ENCODE peak calls at places on chromosomes 7 and 10, in eight cellular contexts. One of them, this sample, is unnamed.

GRCh38 chr7:99403764-99404163 is 4.6 kb downstream of the PDAP1 start:
- DNase-seq in stomach: no peak
- DNase-seq in colonic mucosa: no peak
- DNase-seq in esophagus squamous epithelium: no peak
- DNase-seq in foreskin fibroblast: no peak
- DNase-seq in endothelial cell: no peak
- DNase-seq in GM23338: no peak
- DNase-seq in Calu3: no peak
- DNase-seq in this sample: no peak

GRCh38 chr7:142603870-142604448 is 145.3 kb upstream of the PRSS1 start:
- DNase-seq in stomach: peak; percentile 39
- DNase-seq in colonic mucosa: peak; percentile 57
- DNase-seq in esophagus squamous epithelium: no peak
- DNase-seq in foreskin fibroblast: peak; percentile 60
- DNase-seq in endothelial cell: peak; percentile 62
- DNase-seq in GM23338: peak; percentile 81
- DNase-seq in Calu3: peak; percentile 58
- DNase-seq in this sample: no peak

GRCh38 chr10:124145109-124145860 is 51.9 kb upstream of the CHST15 start:
- DNase-seq in stomach: peak; percentile 34
- DNase-seq in colonic mucosa: peak; percentile 39
- DNase-seq in esophagus squamous epithelium: no peak
- DNase-seq in foreskin fibroblast: peak; percentile 43
- DNase-seq in endothelial cell: peak; percentile 22
- DNase-seq in GM23338: no peak
- DNase-seq in Calu3: no peak
- DNase-seq in this sample: no peak

GRCh38 chr10:36271631-36272340 is 629.7 kb upstream of the FZD8 start:
- DNase-seq in stomach: no peak
- DNase-seq in colonic mucosa: no peak
- DNase-seq in esophagus squamous epithelium: no peak
- DNase-seq in foreskin fibroblast: no peak
- DNase-seq in endothelial cell: no peak
- DNase-seq in GM23338: no peak
- DNase-seq in Calu3: no peak
- DNase-seq in this sample: no peak

GRCh38 chr10:128546651-128547165 is 420.5 kb upstream of the MKI67 start:
- DNase-seq in stomach: no peak
- DNase-seq in colonic mucosa: no peak
- DNase-seq in esophagus squamous epithelium: no peak
- DNase-seq in foreskin fibroblast: no peak
- DNase-seq in endothelial cell: no peak
- DNase-seq in GM23338: no peak
- DNase-seq in Calu3: no peak
- DNase-seq in this sample: no peak

GRCh38 chr10:61765176-61766087 is 102.7 kb downstream of the CABCOCO1 start:
- DNase-seq in stomach: no peak
- DNase-seq in colonic mucosa: no peak
- DNase-seq in esophagus squamous epithelium: no peak
- DNase-seq in foreskin fibroblast: no peak
- DNase-seq in endothelial cell: no peak
- DNase-seq in GM23338: no peak
- DNase-seq in Calu3: no peak
- DNase-seq in this sample: no peak

GRCh38 chr7:150359918-150360681 is 8.5 kb upstream of the REPIN1 start:
- DNase-seq in stomach: no peak
- DNase-seq in colonic mucosa: no peak
- DNase-seq in esophagus squamous epithelium: no peak
- DNase-seq in foreskin fibroblast: no peak
- DNase-seq in endothelial cell: no peak
- DNase-seq in GM23338: no peak
- DNase-seq in Calu3: no peak
- DNase-seq in this sample: no peak

GRCh38 chr10:75233444-75234016 is 2.2 kb downstream of the COMTD1 start:
- DNase-seq in stomach: no peak
- DNase-seq in colonic mucosa: peak; percentile 42
- DNase-seq in esophagus squamous epithelium: no peak
- DNase-seq in foreskin fibroblast: no peak
- DNase-seq in endothelial cell: no peak
- DNase-seq in GM23338: no peak
- DNase-seq in Calu3: no peak
- DNase-seq in this sample: no peak

GRCh38 chr10:90998733-90999511 is 78.0 kb upstream of the ANKRD1 start:
- DNase-seq in stomach: no peak
- DNase-seq in colonic mucosa: no peak
- DNase-seq in esophagus squamous epithelium: no peak
- DNase-seq in foreskin fibroblast: no peak
- DNase-seq in endothelial cell: no peak
- DNase-seq in GM23338: no peak
- DNase-seq in Calu3: no peak
- DNase-seq in this sample: no peak

GRCh38 chr10:26242752-26243151 is 26.2 kb downstream of the GAD2 start:
- DNase-seq in stomach: no peak
- DNase-seq in colonic mucosa: no peak
- DNase-seq in esophagus squamous epithelium: no peak
- DNase-seq in foreskin fibroblast: no peak
- DNase-seq in endothelial cell: no peak
- DNase-seq in GM23338: peak; percentile 49
- DNase-seq in Calu3: no peak
- DNase-seq in this sample: no peak

GRCh38 chr7:142798451-142799438 is 28.0 kb downstream of the PRSS2 start:
- DNase-seq in stomach: no peak
- DNase-seq in colonic mucosa: no peak
- DNase-seq in esophagus squamous epithelium: no peak
- DNase-seq in foreskin fibroblast: no peak
- DNase-seq in endothelial cell: no peak
- DNase-seq in GM23338: no peak
- DNase-seq in Calu3: no peak
- DNase-seq in this sample: peak; percentile 25

GRCh38 chr10:86878973-86879781 is 78.2 kb downstream of the MMRN2 start:
- DNase-seq in stomach: no peak
- DNase-seq in colonic mucosa: no peak
- DNase-seq in esophagus squamous epithelium: no peak
- DNase-seq in foreskin fibroblast: no peak
- DNase-seq in endothelial cell: no peak
- DNase-seq in GM23338: no peak
- DNase-seq in Calu3: no peak
- DNase-seq in this sample: no peak

GRCh38 chr7:122199171-122199570 is 55.1 kb upstream of the AASS start:
- DNase-seq in stomach: no peak
- DNase-seq in colonic mucosa: no peak
- DNase-seq in esophagus squamous epithelium: no peak
- DNase-seq in foreskin fibroblast: no peak
- DNase-seq in endothelial cell: no peak
- DNase-seq in GM23338: no peak
- DNase-seq in Calu3: peak; percentile 2
- DNase-seq in this sample: no peak

GRCh38 chr7:149027560-149028345 is 552 bp downstream of the PDIA4 start:
- DNase-seq in stomach: no peak
- DNase-seq in colonic mucosa: peak; percentile 54
- DNase-seq in esophagus squamous epithelium: no peak
- DNase-seq in foreskin fibroblast: no peak
- DNase-seq in endothelial cell: no peak
- DNase-seq in GM23338: no peak
- DNase-seq in Calu3: no peak
- DNase-seq in this sample: no peak

GRCh38 chr10:32411797-32412498 is 34.0 kb upstream of the CCDC7 start:
- DNase-seq in stomach: no peak
- DNase-seq in colonic mucosa: no peak
- DNase-seq in esophagus squamous epithelium: no peak
- DNase-seq in foreskin fibroblast: no peak
- DNase-seq in endothelial cell: no peak
- DNase-seq in GM23338: no peak
- DNase-seq in Calu3: no peak
- DNase-seq in this sample: no peak

GRCh38 chr10:32409741-32410140 is 36.2 kb upstream of the CCDC7 start:
- DNase-seq in stomach: no peak
- DNase-seq in colonic mucosa: no peak
- DNase-seq in esophagus squamous epithelium: no peak
- DNase-seq in foreskin fibroblast: no peak
- DNase-seq in endothelial cell: no peak
- DNase-seq in GM23338: no peak
- DNase-seq in Calu3: no peak
- DNase-seq in this sample: no peak

GRCh38 chr10:32413513-32413912 is 32.4 kb upstream of the CCDC7 start:
- DNase-seq in stomach: no peak
- DNase-seq in colonic mucosa: no peak
- DNase-seq in esophagus squamous epithelium: no peak
- DNase-seq in foreskin fibroblast: peak; percentile 76
- DNase-seq in endothelial cell: no peak
- DNase-seq in GM23338: no peak
- DNase-seq in Calu3: peak; percentile 28
- DNase-seq in this sample: no peak

GRCh38 chr10:32410569-32410968 is 35.4 kb upstream of the CCDC7 start:
- DNase-seq in stomach: no peak
- DNase-seq in colonic mucosa: no peak
- DNase-seq in esophagus squamous epithelium: no peak
- DNase-seq in foreskin fibroblast: no peak
- DNase-seq in endothelial cell: no peak
- DNase-seq in GM23338: no peak
- DNase-seq in Calu3: no peak
- DNase-seq in this sample: no peak

DNA sequence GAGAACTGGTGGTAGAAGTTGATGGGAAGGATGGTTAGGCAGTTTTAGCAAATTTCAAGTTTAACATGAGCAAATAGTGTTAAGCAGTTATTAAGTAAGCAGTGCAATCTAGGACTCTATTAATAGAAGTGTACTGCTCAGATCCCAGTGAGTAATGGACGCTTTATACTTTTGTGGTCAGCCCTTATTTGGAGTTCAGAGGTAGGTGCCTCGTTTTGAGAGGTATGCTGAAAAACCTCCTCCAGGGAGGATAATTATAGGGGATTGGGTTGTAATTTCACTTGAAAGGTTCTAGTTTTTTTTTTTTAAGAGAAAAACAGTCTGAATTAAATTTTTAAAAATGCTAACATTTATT is 33.5 kb upstream of the CCDC7 start:
- DNase-seq in stomach: no peak
- DNase-seq in colonic mucosa: no peak
- DNase-seq in esophagus squamous epithelium: no peak
- DNase-seq in foreskin fibroblast: no peak
- DNase-seq in endothelial cell: no peak
- DNase-seq in GM23338: no peak
- DNase-seq in Calu3: no peak
- DNase-seq in this sample: no peak
- TF ChIP-seq CTCF in stomach: no peak
- TF ChIP-seq CTCF in colonic mucosa: no peak
- TF ChIP-seq CTCF in esophagus squamous epithelium: no peak
- TF ChIP-seq CTCF in foreskin fibroblast: no peak
- TF ChIP-seq CTCF in endothelial cell: no peak
- TF ChIP-seq CTCF in GM23338: no peak
- TF ChIP-seq CTCF in Calu3: no peak
- TF ChIP-seq CTCF in this sample: no peak

DNA sequence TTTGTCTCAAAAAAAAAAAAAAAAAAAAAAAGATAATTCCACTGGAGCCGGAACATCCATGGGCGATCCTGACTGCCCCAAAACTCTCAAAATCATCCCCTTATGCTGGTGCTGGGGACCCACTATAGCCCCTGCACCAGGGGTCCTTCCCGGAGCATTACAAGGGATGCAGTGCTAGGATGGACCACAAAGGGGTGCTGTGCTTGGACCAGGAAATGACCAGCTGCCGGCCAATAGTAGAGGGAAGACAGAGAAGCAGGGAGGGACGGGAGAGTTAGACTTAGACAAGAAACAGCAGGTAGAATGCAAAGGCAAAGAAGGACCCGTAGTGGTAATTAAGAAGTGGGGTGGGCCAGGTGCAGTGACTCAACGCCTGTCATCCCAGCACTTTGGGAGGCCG is 40.5 kb downstream of the RCC1L start:
- DNase-seq in stomach: no peak
- DNase-seq in colonic mucosa: no peak
- DNase-seq in esophagus squamous epithelium: no peak
- DNase-seq in foreskin fibroblast: no peak
- DNase-seq in endothelial cell: peak; percentile 38
- DNase-seq in GM23338: peak; percentile 82
- DNase-seq in Calu3: no peak
- DNase-seq in this sample: no peak
- TF ChIP-seq CTCF in stomach: no peak
- TF ChIP-seq CTCF in colonic mucosa: no peak
- TF ChIP-seq CTCF in esophagus squamous epithelium: no peak
- TF ChIP-seq CTCF in foreskin fibroblast: no peak
- TF ChIP-seq CTCF in endothelial cell: peak; percentile 13
- TF ChIP-seq CTCF in GM23338: peak; percentile 70
- TF ChIP-seq CTCF in Calu3: no peak
- TF ChIP-seq CTCF in this sample: peak; percentile 12

DNA sequence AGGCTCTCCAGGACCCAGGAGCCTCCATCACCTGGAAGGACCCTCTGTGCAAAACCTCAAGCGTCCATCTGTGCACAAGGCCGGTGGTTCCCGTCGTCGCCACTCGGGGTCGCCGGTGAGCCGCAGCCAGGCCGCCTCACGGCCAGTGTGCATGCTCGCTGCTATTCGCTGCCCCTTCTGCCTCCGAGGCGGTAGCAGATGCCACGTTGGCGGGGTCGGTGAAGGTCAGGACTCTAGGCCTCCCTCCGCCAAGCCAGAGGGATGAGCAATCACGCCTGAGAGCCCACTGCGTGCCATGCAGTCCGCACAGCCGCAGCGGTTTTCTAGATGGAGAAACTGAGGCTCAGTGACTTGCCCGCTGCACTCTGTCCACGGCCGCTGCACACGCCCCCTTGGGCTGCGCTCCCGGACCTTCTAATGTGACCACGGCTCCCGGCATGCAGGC is 5.7 kb downstream of the UPK3B start:
- DNase-seq in stomach: peak; percentile 55
- DNase-seq in colonic mucosa: peak; percentile 49
- DNase-seq in esophagus squamous epithelium: no peak
- DNase-seq in foreskin fibroblast: peak; percentile 32
- DNase-seq in endothelial cell: peak; percentile 78
- DNase-seq in GM23338: peak; percentile 58
- DNase-seq in Calu3: no peak
- DNase-seq in this sample: no peak
- TF ChIP-seq CTCF in stomach: no peak
- TF ChIP-seq CTCF in colonic mucosa: peak; percentile 63
- TF ChIP-seq CTCF in esophagus squamous epithelium: peak; percentile 71
- TF ChIP-seq CTCF in foreskin fibroblast: peak; percentile 46
- TF ChIP-seq CTCF in endothelial cell: peak; percentile 65
- TF ChIP-seq CTCF in GM23338: peak; percentile 42
- TF ChIP-seq CTCF in Calu3: no peak
- TF ChIP-seq CTCF in this sample: no peak

GRCh38 chr7:80661729-80662128 is 23.3 kb downstream of the CD36 start:
- DNase-seq in stomach: no peak
- DNase-seq in colonic mucosa: no peak
- DNase-seq in esophagus squamous epithelium: no peak
- DNase-seq in foreskin fibroblast: no peak
- DNase-seq in endothelial cell: no peak
- DNase-seq in GM23338: peak; percentile 67
- DNase-seq in Calu3: no peak
- DNase-seq in this sample: no peak
- TF ChIP-seq CTCF in stomach: no peak
- TF ChIP-seq CTCF in colonic mucosa: no peak
- TF ChIP-seq CTCF in esophagus squamous epithelium: no peak
- TF ChIP-seq CTCF in foreskin fibroblast: peak; percentile 13
- TF ChIP-seq CTCF in endothelial cell: no peak
- TF ChIP-seq CTCF in GM23338: peak; percentile 65
- TF ChIP-seq CTCF in Calu3: no peak
- TF ChIP-seq CTCF in this sample: peak; percentile 29